ENCODE peak calls at places on chromosomes 4 and X, in seven cellular contexts. One of them, this sample, is unnamed.

GRCh38 chr4:158965208-158965607 is 137.7 kb upstream of the RAPGEF2 start:
- DNase-seq in MM.1S: no peak
- DNase-seq in kidney: no peak
- DNase-seq in cardiac muscle cell: no peak
- DNase-seq in lower leg skin: no peak
- DNase-seq in epithelial cell of esophagus: no peak
- DNase-seq in mucosa of descending colon: no peak
- DNase-seq in this sample: no peak

GRCh38 chrX:130110379-130111219 is at the start of gene ELF4:
- DNase-seq in MM.1S: peak; percentile 55
- DNase-seq in kidney: peak; percentile 86
- DNase-seq in cardiac muscle cell: peak; percentile 68
- DNase-seq in lower leg skin: no peak
- DNase-seq in epithelial cell of esophagus: peak; percentile 81
- DNase-seq in mucosa of descending colon: peak; percentile 77
- DNase-seq in this sample: peak; percentile 58

GRCh38 chr4:159047478-159048165 is 55.3 kb upstream of the RAPGEF2 start:
- DNase-seq in MM.1S: no peak
- DNase-seq in kidney: no peak
- DNase-seq in cardiac muscle cell: peak; percentile 71
- DNase-seq in lower leg skin: no peak
- DNase-seq in epithelial cell of esophagus: peak; percentile 16
- DNase-seq in mucosa of descending colon: no peak
- DNase-seq in this sample: peak; percentile 81

GRCh38 chr4:86306816-86307215 is 53.0 kb downstream of the MAPK10 start:
- DNase-seq in MM.1S: no peak
- DNase-seq in kidney: no peak
- DNase-seq in cardiac muscle cell: peak; percentile 62
- DNase-seq in lower leg skin: no peak
- DNase-seq in epithelial cell of esophagus: no peak
- DNase-seq in mucosa of descending colon: no peak
- DNase-seq in this sample: peak; percentile 69

GRCh38 chr4:93394488-93395185 is 433.9 kb upstream of the ATOH1 start:
- DNase-seq in MM.1S: no peak
- DNase-seq in kidney: no peak
- DNase-seq in cardiac muscle cell: peak; percentile 56
- DNase-seq in lower leg skin: no peak
- DNase-seq in epithelial cell of esophagus: peak; percentile 2
- DNase-seq in mucosa of descending colon: no peak
- DNase-seq in this sample: peak; percentile 61

GRCh38 chr4:138634915-138635314 is 380.7 kb upstream of the NOCT start:
- DNase-seq in MM.1S: no peak
- DNase-seq in kidney: no peak
- DNase-seq in cardiac muscle cell: no peak
- DNase-seq in lower leg skin: no peak
- DNase-seq in epithelial cell of esophagus: no peak
- DNase-seq in mucosa of descending colon: no peak
- DNase-seq in this sample: no peak

GRCh38 chrX:23662853-23663252 is 4.4 kb upstream of the PRDX4 start:
- DNase-seq in MM.1S: no peak
- DNase-seq in kidney: no peak
- DNase-seq in cardiac muscle cell: peak; percentile 30
- DNase-seq in lower leg skin: no peak
- DNase-seq in epithelial cell of esophagus: peak; percentile 48
- DNase-seq in mucosa of descending colon: no peak
- DNase-seq in this sample: peak; percentile 21

GRCh38 chr4:8392591-8393190 is 47.8 kb downstream of the ACOX3 start:
- DNase-seq in MM.1S: no peak
- DNase-seq in kidney: no peak
- DNase-seq in cardiac muscle cell: no peak
- DNase-seq in lower leg skin: no peak
- DNase-seq in epithelial cell of esophagus: no peak
- DNase-seq in mucosa of descending colon: no peak
- DNase-seq in this sample: peak; percentile 54

DNA sequence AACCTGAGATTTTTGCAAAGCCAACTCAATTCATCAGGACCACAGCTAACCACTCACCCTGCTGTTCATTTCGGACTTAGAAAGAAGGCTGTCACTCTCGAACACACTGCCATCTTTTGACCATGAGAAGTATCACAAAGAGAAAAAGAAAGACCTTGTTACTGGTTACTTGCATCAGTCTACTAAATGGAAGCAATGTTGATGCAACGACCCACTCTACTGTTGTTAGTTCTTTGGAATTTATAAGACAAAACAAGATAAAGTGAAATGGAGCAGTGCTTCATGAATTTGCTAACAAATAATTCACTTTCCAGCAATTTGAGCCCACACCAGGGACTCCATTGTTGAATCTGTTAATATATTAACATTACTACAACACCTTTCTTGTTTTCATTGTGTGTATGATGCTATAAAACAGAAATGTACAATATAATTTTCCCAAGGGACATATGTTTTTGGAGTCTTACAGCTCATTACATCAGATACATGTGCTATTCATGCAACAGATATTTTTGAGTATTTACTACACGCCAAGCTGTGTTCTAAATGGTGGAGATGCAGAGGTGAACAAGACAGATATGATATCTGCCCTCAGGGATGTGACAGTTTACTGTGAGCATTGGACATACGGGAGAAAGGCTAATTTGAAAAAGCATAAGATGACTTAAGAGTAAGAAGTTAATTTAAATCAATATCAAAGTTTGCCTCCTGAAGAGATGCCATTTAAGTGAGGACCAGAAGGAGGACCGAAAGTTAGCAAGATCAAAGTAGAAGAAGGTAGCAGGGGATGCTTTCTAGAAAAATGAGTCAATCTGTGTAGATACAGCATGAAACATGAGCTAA is 87.2 kb downstream of the AREG start:
- DNase-seq in MM.1S: peak; percentile 75
- DNase-seq in kidney: no peak
- DNase-seq in cardiac muscle cell: peak; percentile 94
- DNase-seq in lower leg skin: no peak
- DNase-seq in epithelial cell of esophagus: peak; percentile 87
- DNase-seq in mucosa of descending colon: no peak
- DNase-seq in this sample: peak; percentile 98
- TF ChIP-seq CTCF in MM.1S: peak; percentile 77
- TF ChIP-seq CTCF in kidney: peak; percentile 53
- TF ChIP-seq CTCF in cardiac muscle cell: peak; percentile 63
- TF ChIP-seq CTCF in lower leg skin: no peak
- TF ChIP-seq CTCF in epithelial cell of esophagus: peak; percentile 84
- TF ChIP-seq CTCF in mucosa of descending colon: peak; percentile 18
- TF ChIP-seq CTCF in this sample: peak; percentile 87

GRCh38 chrX:34659575-34659974 is 2.5 kb upstream of the TMEM47 start:
- DNase-seq in MM.1S: no peak
- DNase-seq in kidney: no peak
- DNase-seq in cardiac muscle cell: no peak
- DNase-seq in lower leg skin: no peak
- DNase-seq in epithelial cell of esophagus: no peak
- DNase-seq in mucosa of descending colon: no peak
- DNase-seq in this sample: no peak

GRCh38 chrX:34656467-34656841 is 631 bp downstream of the TMEM47 start:
- DNase-seq in MM.1S: no peak
- DNase-seq in kidney: peak; percentile 68
- DNase-seq in cardiac muscle cell: no peak
- DNase-seq in lower leg skin: peak; percentile 84
- DNase-seq in epithelial cell of esophagus: no peak
- DNase-seq in mucosa of descending colon: peak; percentile 21
- DNase-seq in this sample: no peak

GRCh38 chrX:34656842-34657780 is at the start of gene TMEM47:
- DNase-seq in MM.1S: no peak
- DNase-seq in kidney: peak; percentile 93
- DNase-seq in cardiac muscle cell: peak; percentile 81
- DNase-seq in lower leg skin: peak; percentile 91
- DNase-seq in epithelial cell of esophagus: peak; percentile 54
- DNase-seq in mucosa of descending colon: peak; percentile 79
- DNase-seq in this sample: peak; percentile 66

GRCh38 chrX:34655496-34656258 is 1.4 kb downstream of the TMEM47 start:
- DNase-seq in MM.1S: no peak
- DNase-seq in kidney: no peak
- DNase-seq in cardiac muscle cell: peak; percentile 39
- DNase-seq in lower leg skin: no peak
- DNase-seq in epithelial cell of esophagus: no peak
- DNase-seq in mucosa of descending colon: no peak
- DNase-seq in this sample: peak; percentile 58

GRCh38 chrX:34658316-34658715 is 1.2 kb upstream of the TMEM47 start:
- DNase-seq in MM.1S: no peak
- DNase-seq in kidney: no peak
- DNase-seq in cardiac muscle cell: peak; percentile 52
- DNase-seq in lower leg skin: no peak
- DNase-seq in epithelial cell of esophagus: no peak
- DNase-seq in mucosa of descending colon: no peak
- DNase-seq in this sample: peak; percentile 55
- H3K4me3 ChIP-seq in MM.1S: no peak overlapping the region
- H3K4me3 ChIP-seq in kidney: no peak overlapping the region
- H3K4me3 ChIP-seq in cardiac muscle cell: no peak overlapping the region
- H3K4me3 ChIP-seq in lower leg skin: no peak overlapping the region
- H3K4me3 ChIP-seq in epithelial cell of esophagus: no peak overlapping the region
- H3K4me3 ChIP-seq in mucosa of descending colon: no peak overlapping the region
- H3K4me3 ChIP-seq in this sample: no peak overlapping the region

GRCh38 chrX:133699023-133699728 is 283.9 kb upstream of the GPC4 start:
- DNase-seq in MM.1S: no peak
- DNase-seq in kidney: no peak
- DNase-seq in cardiac muscle cell: no peak
- DNase-seq in lower leg skin: no peak
- DNase-seq in epithelial cell of esophagus: no peak
- DNase-seq in mucosa of descending colon: no peak
- DNase-seq in this sample: peak; percentile 1

GRCh38 chrX:133702230-133702629 is 283.2 kb downstream of the GPC3 start:
- DNase-seq in MM.1S: no peak
- DNase-seq in kidney: no peak
- DNase-seq in cardiac muscle cell: no peak
- DNase-seq in lower leg skin: no peak
- DNase-seq in epithelial cell of esophagus: no peak
- DNase-seq in mucosa of descending colon: no peak
- DNase-seq in this sample: no peak

GRCh38 chrX:133697656-133698055 is 282.4 kb upstream of the GPC4 start:
- DNase-seq in MM.1S: no peak
- DNase-seq in kidney: no peak
- DNase-seq in cardiac muscle cell: peak; percentile 6
- DNase-seq in lower leg skin: no peak
- DNase-seq in epithelial cell of esophagus: no peak
- DNase-seq in mucosa of descending colon: no peak
- DNase-seq in this sample: peak; percentile 29

DNA sequence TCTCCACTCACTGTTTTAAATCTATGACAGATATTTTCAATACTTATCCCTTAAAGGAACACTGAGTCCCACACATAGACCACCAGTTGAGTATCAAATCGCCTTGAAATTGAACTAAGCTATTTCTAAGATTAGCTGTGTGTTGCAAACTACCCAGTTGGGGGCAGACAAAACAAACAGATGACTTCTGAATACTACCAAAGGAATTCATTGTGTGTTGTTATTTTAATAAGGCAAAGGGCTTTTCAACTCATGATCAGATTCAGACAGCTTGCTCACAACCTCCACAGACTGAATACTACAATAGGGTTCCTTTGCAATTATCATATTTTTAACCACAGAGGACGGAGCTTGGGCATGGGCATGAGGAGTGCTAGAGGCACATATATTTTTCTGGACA is 283.0 kb upstream of the GPC4 start:
- DNase-seq in MM.1S: no peak
- DNase-seq in kidney: no peak
- DNase-seq in cardiac muscle cell: peak; percentile 44
- DNase-seq in lower leg skin: no peak
- DNase-seq in epithelial cell of esophagus: peak; percentile 22
- DNase-seq in mucosa of descending colon: no peak
- DNase-seq in this sample: peak; percentile 69
- TF ChIP-seq CTCF in MM.1S: no peak
- TF ChIP-seq CTCF in kidney: peak; percentile 13
- TF ChIP-seq CTCF in cardiac muscle cell: peak; percentile 30
- TF ChIP-seq CTCF in lower leg skin: no peak
- TF ChIP-seq CTCF in epithelial cell of esophagus: no peak
- TF ChIP-seq CTCF in mucosa of descending colon: no peak
- TF ChIP-seq CTCF in this sample: peak; percentile 45

DNA sequence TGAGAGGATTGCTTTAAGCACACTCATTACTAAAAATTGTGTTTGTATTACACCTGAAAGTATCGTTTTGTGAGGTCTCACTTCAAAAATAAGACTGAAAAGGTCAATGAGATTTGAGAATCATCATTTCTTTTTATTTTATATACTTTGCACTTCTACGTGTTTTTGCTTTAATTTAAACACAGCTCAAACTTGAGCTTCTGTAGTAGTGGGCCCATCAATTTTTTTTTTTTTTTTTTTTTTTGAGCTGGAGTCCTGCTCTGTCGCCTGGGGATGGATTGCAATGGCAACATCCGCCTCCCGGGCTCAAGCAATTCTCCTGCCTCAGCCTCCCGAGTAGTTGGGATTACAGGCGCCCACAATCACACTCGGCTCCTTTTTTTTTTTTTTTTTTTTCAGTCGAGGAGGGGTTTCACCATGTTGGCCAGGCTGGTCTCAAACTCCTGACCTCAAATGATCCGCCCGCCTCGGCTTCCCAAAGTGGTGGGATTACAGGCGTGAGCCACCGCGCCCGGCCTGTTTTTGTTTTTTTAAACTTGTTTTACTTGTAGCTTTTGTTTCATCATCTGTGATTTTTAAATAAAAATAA is 1.5 kb downstream of the GSTCD start:
- DNase-seq in MM.1S: no peak
- DNase-seq in kidney: no peak
- DNase-seq in cardiac muscle cell: no peak
- DNase-seq in lower leg skin: no peak
- DNase-seq in epithelial cell of esophagus: no peak
- DNase-seq in mucosa of descending colon: no peak
- DNase-seq in this sample: no peak
- H3K4me3 ChIP-seq in MM.1S: peak overlapping the region; percentile 85
- H3K4me3 ChIP-seq in kidney: no peak overlapping the region
- H3K4me3 ChIP-seq in cardiac muscle cell: peak overlapping the region; percentile 89
- H3K4me3 ChIP-seq in lower leg skin: no peak overlapping the region
- H3K4me3 ChIP-seq in epithelial cell of esophagus: peak overlapping the region; percentile 90
- H3K4me3 ChIP-seq in mucosa of descending colon: no peak overlapping the region
- H3K4me3 ChIP-seq in this sample: no peak overlapping the region

GRCh38 chrX:17860179-17860780 is 818 bp downstream of the RAI2 start:
- DNase-seq in MM.1S: no peak
- DNase-seq in kidney: peak; percentile 73
- DNase-seq in cardiac muscle cell: no peak
- DNase-seq in lower leg skin: no peak
- DNase-seq in epithelial cell of esophagus: no peak
- DNase-seq in mucosa of descending colon: peak; percentile 28
- DNase-seq in this sample: peak; percentile 2

GRCh38 chrX:17859609-17860178 is 1.4 kb downstream of the RAI2 start:
- DNase-seq in MM.1S: no peak
- DNase-seq in kidney: peak; percentile 82
- DNase-seq in cardiac muscle cell: no peak
- DNase-seq in lower leg skin: no peak
- DNase-seq in epithelial cell of esophagus: no peak
- DNase-seq in mucosa of descending colon: peak; percentile 46
- DNase-seq in this sample: no peak

GRCh38 chrX:17861496-17862011 is 456 bp upstream of the RAI2 start:
- DNase-seq in MM.1S: no peak
- DNase-seq in kidney: no peak
- DNase-seq in cardiac muscle cell: no peak
- DNase-seq in lower leg skin: no peak
- DNase-seq in epithelial cell of esophagus: no peak
- DNase-seq in mucosa of descending colon: no peak
- DNase-seq in this sample: no peak

GRCh38 chrX:17860811-17861495 is at the start of gene RAI2:
- DNase-seq in MM.1S: no peak
- DNase-seq in kidney: peak; percentile 87
- DNase-seq in cardiac muscle cell: no peak
- DNase-seq in lower leg skin: no peak
- DNase-seq in epithelial cell of esophagus: no peak
- DNase-seq in mucosa of descending colon: peak; percentile 38
- DNase-seq in this sample: no peak
- TF ChIP-seq CTCF in MM.1S: no peak
- TF ChIP-seq CTCF in kidney: no peak
- TF ChIP-seq CTCF in cardiac muscle cell: no peak
- TF ChIP-seq CTCF in lower leg skin: no peak
- TF ChIP-seq CTCF in epithelial cell of esophagus: no peak
- TF ChIP-seq CTCF in mucosa of descending colon: no peak
- TF ChIP-seq CTCF in this sample: no peak

GRCh38 chrX:30010471-30010870 is 204.9 kb upstream of the MAGEB2 start:
- DNase-seq in MM.1S: no peak
- DNase-seq in kidney: no peak
- DNase-seq in cardiac muscle cell: no peak
- DNase-seq in lower leg skin: no peak
- DNase-seq in epithelial cell of esophagus: no peak
- DNase-seq in mucosa of descending colon: no peak
- DNase-seq in this sample: no peak
- H3K4me3 ChIP-seq in MM.1S: no peak overlapping the region
- H3K4me3 ChIP-seq in kidney: no peak overlapping the region
- H3K4me3 ChIP-seq in cardiac muscle cell: no peak overlapping the region
- H3K4me3 ChIP-seq in lower leg skin: no peak overlapping the region
- H3K4me3 ChIP-seq in epithelial cell of esophagus: no peak overlapping the region
- H3K4me3 ChIP-seq in mucosa of descending colon: no peak overlapping the region
- H3K4me3 ChIP-seq in this sample: no peak overlapping the region